ENCODE peak calls at places on chromosomes 2 and 18, in seven cellular contexts. One of them, this sample, is unnamed.

GRCh38 chr2:239308696-239309397 is 92.0 kb downstream of the HDAC4 start:
- DNase-seq in K562: no peak
- DNase-seq in sigmoid colon: peak
- DNase-seq in lower leg skin: peak
- DNase-seq in A549: no peak
- DNase-seq in body of pancreas: no peak
- DNase-seq in tibial nerve: peak
- DNase-seq in this sample: no peak

GRCh38 chr2:41160439-41160838 is 708.5 kb upstream of the SLC8A1 start:
- DNase-seq in body of pancreas: no peak
- DNase-seq in A549: no peak
- DNase-seq in lower leg skin: no peak
- DNase-seq in sigmoid colon: no peak
- DNase-seq in tibial nerve: no peak
- DNase-seq in K562: no peak
- DNase-seq in this sample: no peak

GRCh38 chr2:98720286-98720685 is 10.6 kb downstream of the MGAT4A start:
- DNase-seq in body of pancreas: no peak
- DNase-seq in tibial nerve: no peak
- DNase-seq in sigmoid colon: no peak
- DNase-seq in A549: no peak
- DNase-seq in lower leg skin: no peak
- DNase-seq in K562: no peak
- DNase-seq in this sample: no peak

GRCh38 chr18:26721876-26722581 is 143.5 kb downstream of the AQP4 start:
- DNase-seq in lower leg skin: no peak
- DNase-seq in sigmoid colon: no peak
- DNase-seq in tibial nerve: no peak
- DNase-seq in body of pancreas: no peak
- DNase-seq in K562: no peak
- DNase-seq in A549: no peak
- DNase-seq in this sample: no peak

GRCh38 chr2:99854236-99854852 is 288.0 kb downstream of the AFF3 start:
- DNase-seq in K562: no peak
- DNase-seq in tibial nerve: no peak
- DNase-seq in A549: no peak
- DNase-seq in body of pancreas: no peak
- DNase-seq in lower leg skin: no peak
- DNase-seq in sigmoid colon: no peak
- DNase-seq in this sample: no peak

GRCh38 chr2:130824492-130825061 is 12.1 kb upstream of the ARHGEF4 start:
- DNase-seq in body of pancreas: no peak
- DNase-seq in lower leg skin: no peak
- DNase-seq in A549: peak
- DNase-seq in sigmoid colon: no peak
- DNase-seq in K562: no peak
- DNase-seq in tibial nerve: no peak
- DNase-seq in this sample: peak

GRCh38 chr2:129255610-129256313 is 723.7 kb upstream of the RAB6C start:
- DNase-seq in K562: no peak
- DNase-seq in tibial nerve: no peak
- DNase-seq in sigmoid colon: no peak
- DNase-seq in A549: no peak
- DNase-seq in lower leg skin: no peak
- DNase-seq in body of pancreas: no peak
- DNase-seq in this sample: no peak

GRCh38 chr2:152432206-152432653 is 97.3 kb downstream of the FMNL2 start:
- DNase-seq in K562: no peak
- DNase-seq in body of pancreas: no peak
- DNase-seq in A549: peak
- DNase-seq in tibial nerve: peak
- DNase-seq in lower leg skin: peak
- DNase-seq in sigmoid colon: no peak
- DNase-seq in this sample: no peak

GRCh38 chr2:155630760-155631159 is 701.8 kb downstream of the NR4A2 start:
- DNase-seq in tibial nerve: no peak
- DNase-seq in sigmoid colon: no peak
- DNase-seq in lower leg skin: no peak
- DNase-seq in K562: no peak
- DNase-seq in A549: no peak
- DNase-seq in body of pancreas: no peak
- DNase-seq in this sample: no peak

GRCh38 chr2:238097988-238098853 is 1.9 kb upstream of the ESPNL start:
- DNase-seq in K562: peak
- DNase-seq in tibial nerve: peak
- DNase-seq in A549: peak
- DNase-seq in lower leg skin: peak
- DNase-seq in sigmoid colon: no peak
- DNase-seq in body of pancreas: peak
- DNase-seq in this sample: peak

GRCh38 chr2:169716938-169717690 is 16.5 kb upstream of the KLHL23 start:
- DNase-seq in body of pancreas: no peak
- DNase-seq in A549: peak
- DNase-seq in sigmoid colon: peak
- DNase-seq in K562: peak
- DNase-seq in lower leg skin: no peak
- DNase-seq in tibial nerve: no peak
- DNase-seq in this sample: no peak
- TF ChIP-seq POLR2A in body of pancreas: no peak
- TF ChIP-seq POLR2A in A549: no peak
- TF ChIP-seq POLR2A in sigmoid colon: no peak
- TF ChIP-seq POLR2A in K562: no peak
- TF ChIP-seq POLR2A in lower leg skin: no peak
- TF ChIP-seq POLR2A in tibial nerve: no peak
- TF ChIP-seq POLR2A in this sample: no peak

DNA sequence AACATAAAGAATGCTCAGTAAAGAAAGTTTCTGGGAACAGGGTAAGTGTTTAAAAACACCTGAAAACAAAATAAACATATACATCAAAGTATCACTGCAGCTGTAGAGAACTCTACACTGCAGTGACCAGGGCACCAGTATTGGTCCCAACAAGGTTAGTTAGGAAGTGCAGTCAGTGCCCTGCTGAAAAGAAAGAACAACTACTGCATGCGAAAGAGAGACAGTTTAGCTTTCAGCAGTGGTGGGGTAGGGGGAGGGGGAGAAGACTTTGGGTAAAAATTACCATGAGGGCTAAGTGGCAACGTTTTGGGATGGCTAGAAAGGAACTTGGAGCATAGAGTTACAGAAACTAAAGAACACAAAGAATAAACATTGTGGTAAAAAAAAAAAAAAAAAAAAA is 112.1 kb downstream of the UPP2 start:
- DNase-seq in sigmoid colon: no peak
- DNase-seq in tibial nerve: no peak
- DNase-seq in body of pancreas: no peak
- DNase-seq in A549: no peak
- DNase-seq in lower leg skin: no peak
- DNase-seq in K562: peak
- DNase-seq in this sample: no peak
- TF ChIP-seq POLR2A in sigmoid colon: no peak
- TF ChIP-seq POLR2A in tibial nerve: no peak
- TF ChIP-seq POLR2A in body of pancreas: no peak
- TF ChIP-seq POLR2A in A549: no peak
- TF ChIP-seq POLR2A in lower leg skin: no peak
- TF ChIP-seq POLR2A in K562: no peak
- TF ChIP-seq POLR2A in this sample: no peak

GRCh38 chr18:77250926-77251729 is 1.5 kb downstream of the GALR1 start:
- DNase-seq in A549: no peak
- DNase-seq in lower leg skin: no peak
- DNase-seq in K562: no peak
- DNase-seq in sigmoid colon: no peak
- DNase-seq in body of pancreas: no peak
- DNase-seq in tibial nerve: no peak
- DNase-seq in this sample: no peak

GRCh38 chr18:77251730-77252050 is 2.0 kb downstream of the GALR1 start:
- DNase-seq in A549: no peak
- DNase-seq in tibial nerve: no peak
- DNase-seq in sigmoid colon: no peak
- DNase-seq in body of pancreas: no peak
- DNase-seq in K562: no peak
- DNase-seq in lower leg skin: no peak
- DNase-seq in this sample: no peak

GRCh38 chr18:77250501-77250925 is 865 bp downstream of the GALR1 start:
- DNase-seq in A549: no peak
- DNase-seq in tibial nerve: no peak
- DNase-seq in lower leg skin: no peak
- DNase-seq in K562: no peak
- DNase-seq in body of pancreas: no peak
- DNase-seq in sigmoid colon: no peak
- DNase-seq in this sample: no peak

GRCh38 chr18:77248873-77249582 is 620 bp upstream of the GALR1 start:
- DNase-seq in A549: no peak
- DNase-seq in sigmoid colon: no peak
- DNase-seq in K562: no peak
- DNase-seq in tibial nerve: no peak
- DNase-seq in body of pancreas: no peak
- DNase-seq in lower leg skin: no peak
- DNase-seq in this sample: no peak

DNA sequence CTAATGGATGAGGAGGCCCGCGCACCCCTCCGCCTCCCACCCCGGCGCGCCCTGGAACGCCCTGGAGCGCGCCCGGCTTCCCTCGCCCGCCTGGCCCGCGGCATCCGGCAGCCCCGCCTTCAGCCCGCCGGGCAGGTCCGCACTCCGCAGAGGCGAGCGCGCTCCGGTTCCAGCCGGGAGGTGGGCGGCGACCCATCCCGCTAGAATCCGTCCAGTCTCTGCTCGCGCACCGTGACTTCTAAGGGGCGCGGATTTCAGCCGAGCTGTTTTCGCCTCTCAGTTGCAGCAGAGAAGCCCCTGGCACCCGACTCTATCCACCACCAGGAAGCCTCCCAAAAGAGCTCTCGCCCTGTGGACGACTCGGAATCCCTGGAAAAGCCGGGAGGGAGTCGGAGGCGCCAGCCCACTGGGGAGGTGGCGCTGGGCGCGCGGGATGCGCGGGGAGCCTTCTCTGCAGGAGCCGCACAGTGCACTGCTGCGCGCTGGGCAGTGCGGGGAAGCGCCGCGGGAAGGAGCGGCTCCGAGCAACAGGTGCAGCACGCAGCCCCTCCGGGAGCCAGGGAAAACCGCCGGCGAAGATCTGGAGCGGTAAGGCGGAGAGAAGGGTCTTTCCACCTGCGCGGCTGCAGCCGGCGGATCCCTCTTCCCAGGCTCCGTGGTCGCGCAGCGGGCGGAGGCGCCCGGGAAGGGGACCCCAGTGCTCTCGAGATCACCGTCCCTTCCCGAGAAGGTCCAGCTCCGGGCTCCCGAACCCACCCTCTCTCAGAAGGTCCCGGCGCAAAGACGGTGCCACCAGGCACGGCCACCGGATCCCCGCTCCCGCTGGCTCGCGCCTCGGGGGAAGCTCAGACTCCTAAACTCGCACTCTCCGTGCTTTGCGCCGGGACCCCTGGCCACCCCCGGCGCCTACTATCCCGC is at the start of gene GALR1:
- DNase-seq in lower leg skin: no peak
- DNase-seq in body of pancreas: no peak
- DNase-seq in tibial nerve: no peak
- DNase-seq in sigmoid colon: no peak
- DNase-seq in A549: no peak
- DNase-seq in K562: no peak
- DNase-seq in this sample: no peak
- TF ChIP-seq POLR2A in lower leg skin: no peak
- TF ChIP-seq POLR2A in body of pancreas: no peak
- TF ChIP-seq POLR2A in tibial nerve: no peak
- TF ChIP-seq POLR2A in sigmoid colon: no peak
- TF ChIP-seq POLR2A in A549: no peak
- TF ChIP-seq POLR2A in K562: no peak
- TF ChIP-seq POLR2A in this sample: no peak

DNA sequence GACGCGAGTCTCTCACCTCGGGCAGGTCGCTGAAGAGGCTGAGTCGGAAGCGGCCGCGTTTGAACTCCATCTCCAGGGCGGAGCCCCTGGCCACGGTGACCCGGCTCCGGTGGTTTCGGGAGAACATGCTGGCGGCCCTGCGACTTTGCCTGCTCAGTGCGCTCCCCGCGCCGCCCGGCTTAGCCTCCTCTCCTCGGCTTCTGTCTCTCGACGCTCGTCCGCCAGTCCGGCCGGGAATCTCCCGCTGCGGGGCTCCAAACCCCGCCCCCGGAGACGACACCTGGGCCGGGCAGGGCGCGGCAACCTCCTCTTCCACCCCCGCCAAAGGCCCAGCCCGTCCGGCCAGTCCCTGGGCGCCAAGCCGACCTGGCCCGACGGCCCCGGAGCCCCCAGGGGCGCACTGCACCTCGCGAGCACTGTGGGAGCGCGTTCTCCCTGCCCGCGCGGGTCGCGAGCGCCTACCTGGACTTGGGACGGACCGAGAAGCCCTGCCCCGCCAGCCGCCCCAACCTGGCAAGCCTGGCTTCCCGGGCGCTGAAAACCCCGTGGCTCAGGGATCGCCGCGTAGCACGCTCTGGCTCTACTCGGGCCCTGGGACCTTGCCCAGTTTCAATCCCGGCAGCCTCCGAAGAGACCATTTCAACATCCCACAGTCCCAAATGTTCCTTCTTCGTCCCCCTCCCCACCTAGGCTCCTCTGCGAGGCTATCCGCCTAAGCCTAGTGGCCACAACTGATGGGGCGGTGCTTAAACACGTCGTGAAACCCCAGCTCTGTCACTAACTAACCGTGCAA is at the start of gene RTKN:
- DNase-seq in K562: no peak
- DNase-seq in lower leg skin: no peak
- DNase-seq in A549: peak
- DNase-seq in tibial nerve: no peak
- DNase-seq in body of pancreas: peak
- DNase-seq in sigmoid colon: peak
- DNase-seq in this sample: no peak
- TF ChIP-seq POLR2A in K562: no peak
- TF ChIP-seq POLR2A in lower leg skin: no peak
- TF ChIP-seq POLR2A in A549: no peak
- TF ChIP-seq POLR2A in tibial nerve: no peak
- TF ChIP-seq POLR2A in body of pancreas: peak
- TF ChIP-seq POLR2A in sigmoid colon: no peak
- TF ChIP-seq POLR2A in this sample: no peak

GRCh38 chr2:241107384-241107783 is 5.3 kb upstream of the MTERF4 start:
- DNase-seq in tibial nerve: no peak
- DNase-seq in K562: no peak
- DNase-seq in A549: no peak
- DNase-seq in lower leg skin: no peak
- DNase-seq in body of pancreas: no peak
- DNase-seq in sigmoid colon: no peak
- DNase-seq in this sample: no peak

GRCh38 chr2:241103176-241103595 is 1.1 kb upstream of the MTERF4 start:
- DNase-seq in sigmoid colon: peak
- DNase-seq in K562: no peak
- DNase-seq in body of pancreas: no peak
- DNase-seq in tibial nerve: no peak
- DNase-seq in lower leg skin: no peak
- DNase-seq in A549: no peak
- DNase-seq in this sample: no peak

GRCh38 chr2:241099246-241099645 is 2.8 kb downstream of the MTERF4 start:
- DNase-seq in lower leg skin: no peak
- DNase-seq in K562: no peak
- DNase-seq in sigmoid colon: no peak
- DNase-seq in tibial nerve: no peak
- DNase-seq in body of pancreas: no peak
- DNase-seq in A549: no peak
- DNase-seq in this sample: no peak

GRCh38 chr2:241105641-241106040 is 3.6 kb upstream of the MTERF4 start:
- DNase-seq in body of pancreas: no peak
- DNase-seq in A549: no peak
- DNase-seq in sigmoid colon: no peak
- DNase-seq in lower leg skin: no peak
- DNase-seq in tibial nerve: no peak
- DNase-seq in K562: peak
- DNase-seq in this sample: no peak

GRCh38 chr2:241102239-241102803 is at the start of gene MTERF4:
- DNase-seq in A549: peak
- DNase-seq in tibial nerve: peak
- DNase-seq in body of pancreas: peak
- DNase-seq in sigmoid colon: peak
- DNase-seq in K562: peak
- DNase-seq in lower leg skin: peak
- DNase-seq in this sample: peak
- TF ChIP-seq POLR2A in A549: peak
- TF ChIP-seq POLR2A in tibial nerve: no peak
- TF ChIP-seq POLR2A in body of pancreas: peak
- TF ChIP-seq POLR2A in sigmoid colon: peak
- TF ChIP-seq POLR2A in K562: peak
- TF ChIP-seq POLR2A in lower leg skin: no peak
- TF ChIP-seq POLR2A in this sample: peak

This sample was measured in H54.